ENCODE peak calls at places on chromosomes 11 and 22, in five cellular contexts. B, F, P, V and S are unnamed samples.

GRCh38 chr11:62706841-62707240 is 383 bp downstream of the BSCL2 start:
- DNase-seq in B (no peak), F (no peak), P (no peak), V (no peak), S (no peak)

GRCh38 chr11:26522912-26523610 is 49.0 kb downstream of the MUC15 start:
- DNase-seq in B (peak), F (peak), P (peak), V (peak), S (no peak)

GRCh38 chr11:2406476-2406875 is 5.9 kb downstream of the TSSC4 start:
- DNase-seq in B (no peak), F (no peak), P (no peak), V (no peak), S (no peak)

GRCh38 chr11:108609681-108610080 is 16.1 kb upstream of the EXPH5 start:
- DNase-seq in B (no peak), F (no peak), P (no peak), V (no peak), S (no peak)

GRCh38 chr11:8247312-8247711 is 16.4 kb downstream of the LMO1 start:
- DNase-seq in B (peak), F (no peak), P (no peak), V (no peak), S (no peak)

GRCh38 chr11:118243993-118244762 is 8.0 kb downstream of the MPZL3 start:
- DNase-seq in B (no peak), F (no peak), P (no peak), V (no peak), S (no peak)

GRCh38 chr22:37502342-37503182 is 16.4 kb upstream of the MFNG start:
- DNase-seq in B (peak), F (no peak), P (no peak), V (no peak), S (no peak)

GRCh38 chr22:27212617-27213177 is 555.3 kb downstream of the MIAT start:
- DNase-seq in B (peak), F (peak), P (no peak), V (peak), S (no peak)

GRCh38 chr22:27581688-27582087 is 219.9 kb downstream of the MN1 start:
- DNase-seq in B (no peak), F (no peak), P (no peak), V (peak), S (no peak)

GRCh38 chr11:76323804-76324203 is 57.1 kb downstream of the THAP12 start:
- DNase-seq in B (no peak), F (no peak), P (no peak), V (no peak), S (no peak)

GRCh38 chr22:28628766-28629165 is 50.9 kb downstream of the TTC28 start:
- DNase-seq in B (no peak), F (no peak), P (no peak), V (no peak), S (no peak)

GRCh38 chr11:123253909-123254308 is 58.9 kb upstream of the CLMP start:
- DNase-seq in B (no peak), F (no peak), P (no peak), V (no peak), S (no peak)

GRCh38 chr11:123239371-123240150 is 44.5 kb upstream of the CLMP start:
- DNase-seq in B (no peak), F (no peak), P (no peak), V (no peak), S (no peak)

GRCh38 chr11:34605481-34606325 is 15.2 kb upstream of the EHF start:
- DNase-seq in B (no peak), F (no peak), P (no peak), V (no peak), S (no peak)

GRCh38 chr11:95567685-95568084 is 221.9 kb downstream of the FAM76B start:
- DNase-seq in B (no peak), F (no peak), P (no peak), V (no peak), S (no peak)

GRCh38 chr11:94800394-94800793 is 32.2 kb downstream of the AMOTL1 start:
- DNase-seq in B (no peak), F (peak), P (no peak), V (no peak), S (no peak)

GRCh38 chr11:82765466-82766034 is 31.9 kb upstream of the FAM181B start:
- DNase-seq in B (no peak), F (no peak), P (no peak), V (no peak), S (no peak)

GRCh38 chr11:107224836-107225235 is 206.6 kb upstream of the GUCY1A2 start:
- DNase-seq in B (no peak), F (no peak), P (no peak), V (no peak), S (no peak)

GRCh38 chr11:64868904-64869570 is 9.4 kb downstream of the EHD1 start:
- DNase-seq in B (peak), F (peak), P (peak), V (peak), S (no peak)

GRCh38 chr11:62556102-62556871 is 9.7 kb upstream of the AHNAK start:
- DNase-seq in B (peak), F (peak), P (peak), V (peak), S (peak)

GRCh38 chr11:16891964-16892363 is 122.2 kb downstream of the PLEKHA7 start:
- DNase-seq in B (no peak), F (peak), P (no peak), V (peak), S (no peak)

GRCh38 chr11:6667733-6668374 is 12.2 kb upstream of the DCHS1 start:
- DNase-seq in B (peak), F (peak), P (peak), V (no peak), S (no peak)

GRCh38 chr11:97756571-97757335 is 1264.0 kb upstream of the CNTN5 start:
- DNase-seq in B (no peak), F (no peak), P (no peak), V (no peak), S (no peak)

GRCh38 chr11:59197990-59198389 is 14.7 kb downstream of the MPEG1 start:
- DNase-seq in B (no peak), F (no peak), P (no peak), V (no peak), S (no peak)

GRCh38 chr11:132318421-132319157 is 948.2 kb downstream of the NTM start:
- DNase-seq in B (no peak), F (no peak), P (no peak), V (no peak), S (no peak)

GRCh38 chr11:103601230-103601846 is 435.1 kb upstream of the DDI1 start:
- DNase-seq in B (peak), F (peak), P (peak), V (peak), S (peak)

GRCh38 chr11:118211006-118211405 is 13.8 kb downstream of the JAML start:
- DNase-seq in B (no peak), F (no peak), P (no peak), V (no peak), S (no peak)

GRCh38 chr11:48006301-48006992 is 26.1 kb downstream of the PTPRJ start:
- DNase-seq in B (no peak), F (no peak), P (no peak), V (no peak), S (peak)

GRCh38 chr11:118998822-118999221 is 884 bp downstream of the CENATAC start:
- DNase-seq in B (peak), F (peak), P (no peak), V (peak), S (no peak)

GRCh38 chr11:100687032-100687629 is at the start of gene ARHGAP42:
- DNase-seq in B (peak), F (no peak), P (no peak), V (no peak), S (peak)

GRCh38 chr22:20459152-20459542 is 21.5 kb upstream of the SCARF2 start:
- DNase-seq in B (no peak), F (no peak), P (no peak), V (no peak), S (no peak)

DNA sequence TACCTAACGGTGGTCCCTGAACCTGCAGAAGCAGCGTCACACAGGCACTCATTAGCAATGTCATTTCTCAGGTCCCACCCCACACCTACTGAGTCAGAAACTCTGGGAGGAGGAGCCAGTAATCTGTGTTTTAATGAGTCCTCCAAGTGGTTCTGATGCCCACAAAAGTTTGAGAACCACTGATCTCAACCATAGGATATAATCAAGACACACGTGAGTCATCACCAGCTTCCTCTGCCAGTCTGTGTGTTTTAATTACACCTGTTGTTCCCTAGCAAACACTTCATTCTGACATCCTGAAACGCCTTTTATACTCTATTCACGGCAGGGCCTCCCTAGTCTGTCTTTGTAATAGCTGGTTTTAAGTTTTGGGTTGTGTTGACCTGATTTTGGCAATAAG is 5.8 kb downstream of the TECTA start:
- DNase-seq in B (no peak), F (no peak), P (no peak), V (no peak), S (no peak)
- TF ChIP-seq CTCF in B (no peak), F (no peak), P (no peak), V (no peak), S (no peak)

GRCh38 chr22:36135306-36135705 is 25.2 kb downstream of the APOL3 start:
- DNase-seq in B (no peak), F (no peak), P (no peak), V (no peak), S (no peak)
- TF ChIP-seq CTCF in B (no peak), F (no peak), P (no peak), V (no peak), S (no peak)

GRCh38 chr22:39212721-39213376 is 31.9 kb downstream of the PDGFB start:
- DNase-seq in B (peak), F (no peak), P (no peak), V (no peak), S (no peak)
- TF ChIP-seq CTCF in B (no peak), F (peak), P (peak), V (peak), S (no peak)

DNA sequence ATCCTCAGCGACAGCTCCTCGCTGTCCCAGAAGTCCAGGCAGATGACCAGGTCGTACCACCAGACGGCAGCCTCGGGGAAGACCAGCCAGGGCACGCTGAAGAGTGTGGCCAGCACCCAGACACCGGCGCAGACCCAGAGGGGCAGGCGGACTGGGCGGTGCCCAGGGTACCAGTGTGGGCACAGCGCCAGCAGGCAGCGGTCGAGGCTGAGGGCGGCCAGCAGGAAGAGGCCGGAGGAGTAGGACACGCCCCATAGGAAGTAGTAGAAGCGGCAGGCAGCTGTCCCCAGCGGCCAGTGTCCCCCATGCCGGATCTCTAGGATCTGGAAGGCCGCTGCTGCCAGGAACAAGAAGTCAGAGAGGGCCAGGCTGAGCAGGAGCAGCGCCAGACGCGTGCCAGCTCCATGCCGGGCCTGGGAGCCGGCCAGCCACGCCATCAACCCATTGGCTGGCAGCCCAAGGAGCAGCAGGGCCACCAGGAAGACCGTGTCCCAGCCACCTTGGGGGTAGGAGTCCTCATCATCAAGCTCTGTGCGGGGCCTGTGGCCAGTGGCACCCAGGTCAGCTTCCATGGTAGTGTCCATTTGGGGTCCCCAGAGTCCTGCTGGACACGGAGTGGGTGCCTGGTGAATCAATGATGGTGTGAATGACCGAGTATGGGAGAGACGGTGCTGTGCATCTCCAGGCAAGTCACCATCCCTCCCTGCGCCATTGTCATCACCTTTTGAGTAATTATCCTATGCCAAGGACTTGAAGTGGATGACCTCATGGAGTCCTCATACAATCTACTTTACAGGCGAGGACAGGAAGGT is at the start of gene GPR152:
- DNase-seq in B (peak), F (no peak), P (no peak), V (no peak), S (no peak)
- TF ChIP-seq CTCF in B (no peak), F (peak), P (no peak), V (no peak), S (no peak)

GRCh38 chr22:46994983-46995382 is 232.5 kb downstream of the TBC1D22A start:
- DNase-seq in B (no peak), F (no peak), P (no peak), V (no peak), S (no peak)

GRCh38 chr22:46995501-46996360 is 233.3 kb downstream of the TBC1D22A start:
- DNase-seq in B (no peak), F (no peak), P (no peak), V (no peak), S (no peak)

GRCh38 chr22:46997311-46997970 is 235.0 kb downstream of the TBC1D22A start:
- DNase-seq in B (no peak), F (no peak), P (no peak), V (no peak), S (no peak)

GRCh38 chr22:46998346-46998745 is 235.9 kb downstream of the TBC1D22A start:
- DNase-seq in B (no peak), F (no peak), P (no peak), V (no peak), S (no peak)

GRCh38 chr22:46996595-46997310 is 234.3 kb downstream of the TBC1D22A start:
- DNase-seq in B (peak), F (no peak), P (no peak), V (no peak), S (no peak)
- TF ChIP-seq CTCF in B (no peak), F (peak), P (peak), V (peak), S (no peak)

GRCh38 chr22:41021655-41022454 is 70.5 kb upstream of the EP300 start:
- DNase-seq in B (peak), F (no peak), P (peak), V (no peak), S (peak)
- TF ChIP-seq CTCF in B (no peak), F (no peak), P (peak), V (no peak), S (peak)

GRCh38 chr22:50327711-50328019 is 853 bp upstream of the DENND6B start:
- DNase-seq in B (no peak), F (no peak), P (no peak), V (no peak), S (no peak)

GRCh38 chr22:50323900-50324299 is 2.9 kb downstream of the DENND6B start:
- DNase-seq in B (no peak), F (no peak), P (no peak), V (no peak), S (no peak)

GRCh38 chr22:50326959-50327710 is at the start of gene DENND6B:
- DNase-seq in B (peak), F (peak), P (peak), V (no peak), S (peak)

GRCh38 chr22:50325444-50326224 is 1.2 kb downstream of the DENND6B start:
- DNase-seq in B (no peak), F (no peak), P (no peak), V (no peak), S (no peak)

DNA sequence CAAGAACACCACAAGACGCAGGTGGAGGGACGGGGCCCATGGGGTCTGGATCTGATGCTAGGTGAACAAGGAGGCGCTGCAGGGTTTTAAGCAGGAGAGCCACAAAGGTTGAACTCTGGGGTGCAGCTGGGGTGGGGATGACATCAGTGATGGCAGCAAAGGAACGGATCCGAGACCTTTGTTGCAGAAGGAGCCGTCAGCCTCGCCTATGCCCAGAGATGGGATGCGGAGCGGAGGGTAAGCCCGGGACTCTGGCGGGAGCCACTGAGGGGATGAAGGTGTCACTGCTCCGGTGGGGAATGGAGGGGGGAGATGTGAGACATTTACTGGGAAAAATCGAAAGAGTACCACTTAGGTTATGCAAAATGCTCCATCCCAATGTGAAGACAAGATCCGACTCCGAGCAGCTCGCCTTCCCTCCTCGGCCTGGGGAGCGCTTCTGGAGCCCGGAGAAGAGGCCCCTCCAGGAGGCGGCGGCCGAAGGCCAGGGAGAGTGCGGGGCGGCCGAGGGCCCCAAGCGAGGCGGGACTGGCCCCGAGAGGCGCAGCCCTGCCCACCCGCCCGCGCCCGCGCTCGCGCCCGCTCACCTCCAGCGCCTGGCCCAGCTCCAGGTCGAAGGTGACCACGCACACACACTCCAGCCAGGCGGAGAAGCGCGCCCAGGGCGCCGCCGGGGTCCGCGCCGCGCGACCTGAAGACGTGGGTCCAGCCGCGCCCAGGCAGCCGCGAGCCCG is 420 bp downstream of the DENND6B start:
- DNase-seq in B (no peak), F (no peak), P (no peak), V (no peak), S (no peak)
- TF ChIP-seq CTCF in B (no peak), F (no peak), P (no peak), V (no peak), S (no peak)

GRCh38 chr11:449889-450808 is at the start of gene PTDSS2:
- DNase-seq in B (peak), F (peak), P (peak), V (peak), S (peak)
- TF ChIP-seq CTCF in B (no peak), F (no peak), P (no peak), V (no peak), S (peak)

DNA sequence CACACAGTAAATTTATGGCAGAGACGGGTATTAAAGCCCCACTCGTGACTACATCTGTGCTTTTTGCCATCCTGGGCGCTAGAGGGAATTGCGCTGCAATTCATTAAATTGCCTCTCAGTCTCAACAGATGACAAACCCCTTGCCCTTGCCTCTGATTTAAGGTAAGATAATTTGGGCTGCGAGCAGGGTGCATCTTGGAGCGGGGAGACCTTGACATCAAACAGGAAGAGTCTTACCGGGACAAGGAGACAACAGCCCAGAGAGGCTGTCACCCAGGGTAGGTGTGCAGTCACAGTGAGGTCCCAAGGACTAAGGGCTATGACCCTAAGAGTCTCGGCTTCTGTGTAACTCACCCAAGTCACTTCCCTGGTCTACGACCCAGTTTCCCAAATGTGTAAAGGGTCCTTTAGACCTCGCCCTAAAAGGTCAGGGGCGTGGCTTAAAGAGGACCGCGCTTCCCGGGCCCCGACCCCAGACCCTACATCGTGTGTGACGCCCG is 427 bp upstream of the TOM1 start:
- DNase-seq in B (no peak), F (no peak), P (peak), V (no peak), S (no peak)
- TF ChIP-seq CTCF in B (no peak), F (no peak), P (peak), V (no peak), S (no peak)

GRCh38 chr22:42277988-42278776 is 7.7 kb upstream of the TCF20 start:
- DNase-seq in B (no peak), F (no peak), P (no peak), V (no peak), S (no peak)
- TF ChIP-seq CTCF in B (no peak), F (peak), P (peak), V (peak), S (peak)